ENCODE peak calls at places on chromosome 2, in nine cellular contexts. J is left ventricle myocardium inferior, F is SK-N-SH, I is aorta, R is cardiac muscle cell, B is heart left ventricle, M is H1, D is neural progenitor cell, Q is stomach. K is an unnamed sample.

GRCh38 chr2:200944467-200945394 is 18.7 kb downstream of the ORC2 start:
- DNase-seq in D (no peak), I (peak; percentile 48), B (no peak), M (no peak), J (no peak), F (no peak), Q (peak; percentile 62), R (peak; percentile 84), K (peak; percentile 42)

GRCh38 chr2:133266075-133266925 is 302.0 kb downstream of the NCKAP5 start:
- DNase-seq in B (peak; percentile 38), M (peak; percentile 83), R (peak; percentile 6), F (peak; percentile 70), D (peak; percentile 60), I (no peak), Q (peak; percentile 27), J (peak; percentile 16), K (peak; percentile 54)

GRCh38 chr2:112141623-112142001 is 3.4 kb downstream of the FBLN7 start:
- DNase-seq in R (no peak), Q (no peak), D (no peak), B (no peak), F (no peak), J (no peak), M (no peak), I (no peak), K (peak; percentile 9)

GRCh38 chr2:176126929-176127768 is 2.4 kb upstream of the HOXD8 start:
- DNase-seq in D (peak; percentile 82), Q (peak; percentile 74), J (peak; percentile 55), I (peak; percentile 73), R (peak; percentile 72), F (peak; percentile 63), B (peak; percentile 63), M (peak; percentile 83), K (peak; percentile 91)

GRCh38 chr2:196535080-196535479 is 104.4 kb upstream of the CCDC150 start:
- DNase-seq in I (no peak), J (no peak), D (no peak), R (no peak), F (no peak), B (no peak), M (no peak), Q (no peak), K (no peak)

GRCh38 chr2:44778671-44779476 is 162.6 kb upstream of the SIX3 start:
- DNase-seq in M (peak; percentile 73), R (no peak), Q (no peak), D (peak; percentile 87), F (no peak), J (no peak), I (no peak), B (no peak), K (no peak)

GRCh38 chr2:3661149-3661660 is 3.2 kb downstream of the ALLC start:
- DNase-seq in B (no peak), J (no peak), M (no peak), Q (no peak), D (no peak), F (no peak), I (no peak), R (no peak), K (no peak)

GRCh38 chr2:34849827-34850226 is 1250.7 kb upstream of the FAM98A start:
- DNase-seq in B (no peak), D (no peak), J (no peak), I (no peak), Q (no peak), F (no peak), M (no peak), R (no peak), K (no peak)

GRCh38 chr2:14023558-14023957 is 609.0 kb upstream of the LRATD1 start:
- DNase-seq in D (no peak), J (no peak), Q (no peak), F (no peak), I (no peak), B (no peak), M (no peak), R (no peak), K (no peak)

GRCh38 chr2:66445076-66445724 is 10.3 kb downstream of the MEIS1 start:
- DNase-seq in J (no peak), B (peak; percentile 50), R (no peak), D (peak; percentile 78), F (no peak), I (peak; percentile 57), M (peak; percentile 70), Q (no peak), K (no peak)

GRCh38 chr2:125696573-125696972 is 959.4 kb upstream of the GYPC start:
- DNase-seq in D (no peak), I (no peak), R (no peak), B (no peak), Q (no peak), J (no peak), M (no peak), F (no peak), K (no peak)

GRCh38 chr2:43293744-43294695 is 67.6 kb upstream of the ZFP36L2 start:
- DNase-seq in J (no peak), M (no peak), R (peak; percentile 98), F (no peak), B (no peak), I (no peak), Q (no peak), D (no peak), K (no peak)

GRCh38 chr2:237196866-237197618 is 111.4 kb downstream of the COPS8 start:
- DNase-seq in B (no peak), M (no peak), J (no peak), Q (no peak), R (no peak), D (no peak), I (no peak), F (no peak), K (peak; percentile 9)

DNA sequence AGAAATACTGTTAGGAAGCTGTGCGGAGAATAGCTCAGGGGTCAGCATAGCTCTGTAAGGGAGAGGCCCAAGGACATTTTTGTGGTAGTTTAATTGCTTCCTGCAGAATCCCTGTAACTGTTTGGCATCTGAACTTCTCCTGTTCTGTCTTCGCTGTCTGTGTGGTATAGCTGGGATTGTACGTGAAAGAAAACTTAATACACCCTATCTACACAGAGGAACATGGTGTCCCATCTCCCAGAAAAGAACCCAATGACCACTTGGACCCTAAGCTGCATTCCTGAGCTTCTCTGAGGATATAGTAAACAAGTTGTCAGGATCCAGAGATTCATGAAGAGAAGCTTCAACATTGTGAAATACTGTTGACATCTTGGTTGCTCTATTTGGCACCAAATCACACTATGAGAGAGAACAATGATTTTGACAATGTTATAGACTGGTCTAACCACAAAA is 81.3 kb downstream of the CDC42EP3 start:
- DNase-seq in I (no peak), R (peak; percentile 93), B (no peak), D (no peak), M (no peak), F (no peak), J (no peak), Q (no peak), K (peak; percentile 67)
- H3K4me1 ChIP-seq in I (peaks cover 2% of the 10 kb centered on the region), R (no peaks in the 10 kb centered on the region), B (peaks cover 9% of the 10 kb centered on the region), D (peaks cover 12% of the 10 kb centered on the region), M (no peaks in the 10 kb centered on the region), F (peaks cover 58% of the 10 kb centered on the region), J (peaks cover 56% of the 10 kb centered on the region), Q (peaks cover 64% of the 10 kb centered on the region), K (peaks cover 19% of the 10 kb centered on the region)

GRCh38 chr2:158796606-158797005 is 1.5 kb downstream of the DAPL1 start:
- DNase-seq in Q (no peak), F (no peak), J (no peak), D (no peak), R (no peak), M (no peak), B (no peak), I (no peak), K (no peak)

GRCh38 chr2:158795110-158795924 is at the start of gene DAPL1:
- DNase-seq in F (peak; percentile 35), R (no peak), I (peak; percentile 49), J (no peak), Q (peak; percentile 46), B (no peak), D (peak; percentile 24), M (no peak), K (no peak)

GRCh38 chr2:158797963-158798700 is 3.0 kb downstream of the DAPL1 start:
- DNase-seq in R (peak; percentile 15), I (no peak), J (no peak), B (no peak), Q (no peak), F (no peak), M (no peak), D (no peak), K (no peak)

DNA sequence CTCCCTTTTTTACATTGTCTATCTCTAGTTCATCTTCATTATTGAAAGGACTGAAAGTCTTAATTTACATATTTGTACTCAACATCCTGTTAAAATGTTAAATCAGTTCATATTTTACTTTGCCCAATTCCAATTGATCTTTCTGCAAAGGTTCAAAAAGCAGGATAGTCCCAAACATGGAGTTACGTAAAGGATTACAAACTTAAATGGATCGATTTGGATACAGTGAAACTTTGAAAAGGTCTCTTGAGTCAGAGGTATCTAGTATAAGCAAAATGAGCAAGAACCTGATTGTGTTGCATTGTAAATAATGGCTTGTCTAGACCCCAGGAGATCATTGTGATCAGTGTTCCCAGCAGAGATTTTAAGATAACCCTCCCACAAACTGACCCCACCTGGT is 4.1 kb downstream of the DAPL1 start:
- DNase-seq in I (no peak), Q (no peak), B (no peak), D (no peak), M (no peak), F (no peak), J (no peak), R (no peak), K (no peak)
- H3K27me3 ChIP-seq in I (no peaks in the 10 kb centered on the region), Q (peaks cover 5% of the 10 kb centered on the region), B (no peaks in the 10 kb centered on the region), D (no peaks in the 10 kb centered on the region), M (no peaks in the 10 kb centered on the region), F (no peaks in the 10 kb centered on the region), J (peaks cover 6% of the 10 kb centered on the region), R (no peaks in the 10 kb centered on the region), K (no peaks in the 10 kb centered on the region)

GRCh38 chr2:16477648-16478047 is 188.0 kb downstream of the CYRIA start:
- DNase-seq in B (no peak), R (no peak), J (no peak), Q (no peak), M (no peak), I (no peak), D (no peak), F (no peak), K (no peak)

GRCh38 chr2:16478817-16479216 is 186.8 kb downstream of the CYRIA start:
- DNase-seq in M (no peak), Q (no peak), R (no peak), D (no peak), I (no peak), F (no peak), B (no peak), J (no peak), K (no peak)

GRCh38 chr2:16487686-16488085 is 177.9 kb downstream of the CYRIA start:
- DNase-seq in B (no peak), F (peak; percentile 73), J (no peak), Q (peak; percentile 27), R (peak; percentile 56), I (no peak), M (no peak), D (peak; percentile 48), K (peak; percentile 29)

GRCh38 chr2:16481342-16481741 is 184.3 kb downstream of the CYRIA start:
- DNase-seq in J (no peak), F (no peak), I (no peak), D (no peak), Q (no peak), M (no peak), B (no peak), R (no peak), K (no peak)

GRCh38 chr2:16482485-16482884 is 183.1 kb downstream of the CYRIA start:
- DNase-seq in I (no peak), Q (no peak), J (no peak), R (no peak), D (no peak), M (no peak), F (no peak), B (no peak), K (no peak)
- H3K4me1 ChIP-seq in I (no peaks in the 10 kb centered on the region), Q (no peaks in the 10 kb centered on the region), J (no peaks in the 10 kb centered on the region), R (peaks cover 2% of the 10 kb centered on the region), D (no peaks in the 10 kb centered on the region), M (no peaks in the 10 kb centered on the region), F (no peaks in the 10 kb centered on the region), B (no peaks in the 10 kb centered on the region), K (no peaks in the 10 kb centered on the region)

GRCh38 chr2:240916571-240917008 is 10.5 kb downstream of the CROCC2 start:
- DNase-seq in I (peak; percentile 86), M (peak; percentile 64), D (peak; percentile 67), J (peak; percentile 68), F (peak; percentile 88), R (peak; percentile 73), Q (no peak), B (peak; percentile 75), K (peak; percentile 52)
- H3K27me3 ChIP-seq in I (no peaks in the 10 kb centered on the region), M (peaks cover 9% of the 10 kb centered on the region), D (peaks cover 27% of the 10 kb centered on the region), J (peaks cover 47% of the 10 kb centered on the region), F (no peaks in the 10 kb centered on the region), R (peaks cover 34% of the 10 kb centered on the region), Q (peaks cover 57% of the 10 kb centered on the region), B (no peaks in the 10 kb centered on the region), K (no peaks in the 10 kb centered on the region)

K was measured in testis.